ENCODE peak calls at places on chromosomes 1 and 21, in four cellular contexts. M is PC-9, Y is brain microvascular endothelial cell, Q is IMR-90. H is an unnamed sample.

GRCh38 chr1:33224166-33224707 is 32.1 kb upstream of the ZNF362 start:
- DNase-seq in M (no peak), Y (no peak), Q (no peak), H (no peak)

GRCh38 chr1:235657747-235658526 is 8.4 kb upstream of the GNG4 start:
- DNase-seq in M (no peak), Q (no peak), Y (no peak), H (no peak)

GRCh38 chr1:23103001-23103879 is 65.4 kb downstream of the LUZP1 start:
- DNase-seq in M (no peak), Q (peak), Y (peak), H (no peak)

GRCh38 chr1:219264557-219264956 is 90.9 kb downstream of the LYPLAL1 start:
- DNase-seq in Y (no peak), Q (no peak), M (no peak), H (no peak)

GRCh38 chr1:201914456-201915235 is 25.9 kb downstream of the SHISA4 start:
- DNase-seq in Y (no peak), Q (peak), M (no peak), H (no peak)

GRCh38 chr1:226640737-226641136 is 92.2 kb downstream of the STUM start:
- DNase-seq in M (no peak), Q (no peak), Y (no peak), H (no peak)

GRCh38 chr21:43196789-43197188 is 28.0 kb downstream of the CRYAA start:
- DNase-seq in Y (no peak), Q (no peak), M (peak), H (peak)

GRCh38 chr1:178467837-178468236 is 28.9 kb downstream of the CLEC20A start:
- DNase-seq in M (no peak), Y (no peak), Q (no peak), H (no peak)

GRCh38 chr1:76075188-76075489 is 593 bp downstream of the ST6GALNAC3 start:
- DNase-seq in Q (no peak), Y (no peak), M (no peak), H (no peak)

GRCh38 chr21:32524010-32524719 is 61.2 kb downstream of the TCP10L start:
- DNase-seq in Q (peak), Y (peak), M (peak), H (no peak)

GRCh38 chr1:202852163-202852904 is 36.6 kb downstream of the RABIF start:
- DNase-seq in Y (peak), Q (peak), M (peak), H (no peak)

GRCh38 chr1:209641216-209642181 is 10.7 kb downstream of the LAMB3 start:
- DNase-seq in Y (no peak), M (no peak), Q (no peak), H (no peak)

GRCh38 chr21:31260790-31261189 is 83.3 kb downstream of the TIAM1 start:
- DNase-seq in Y (no peak), M (no peak), Q (peak), H (no peak)

GRCh38 chr1:229753764-229754553 is 127.9 kb downstream of the URB2 start:
- DNase-seq in Q (no peak), M (no peak), Y (no peak), H (no peak)

GRCh38 chr1:160097911-160098851 is at the start of gene IGSF8:
- DNase-seq in M (peak), Q (peak), Y (peak), H (peak)

GRCh38 chr1:94799201-94799600 is 21.0 kb upstream of the SLC44A3 start:
- DNase-seq in Y (no peak), Q (peak), M (no peak), H (no peak)

GRCh38 chr21:44261191-44261631 is 486 bp downstream of the DNMT3L start:
- DNase-seq in Q (no peak), Y (no peak), M (no peak), H (no peak)

GRCh38 chr21:27363719-27364479 is 397.0 kb upstream of the ADAMTS5 start:
- DNase-seq in Q (peak), Y (no peak), M (no peak), H (no peak)

GRCh38 chr1:61330571-61330970 is 248.2 kb downstream of the NFIA start:
- DNase-seq in Y (no peak), M (no peak), Q (no peak), H (no peak)

GRCh38 chr1:230807551-230808267 is 60.5 kb downstream of the CAPN9 start:
- DNase-seq in M (no peak), Y (no peak), Q (no peak), H (no peak)

GRCh38 chr1:230930986-230931385 is 47.7 kb downstream of the TTC13 start:
- DNase-seq in Y (no peak), Q (no peak), M (no peak), H (no peak)

GRCh38 chr1:93427656-93428055 is 20.3 kb upstream of the FNBP1L start:
- DNase-seq in M (no peak), Y (no peak), Q (no peak), H (no peak)

GRCh38 chr1:115257596-115257995 is 80.5 kb downstream of the NGF start:
- DNase-seq in M (no peak), Q (no peak), Y (no peak), H (no peak)

GRCh38 chr1:197321821-197322220 is 53.8 kb downstream of the CRB1 start:
- DNase-seq in Y (no peak), Q (no peak), M (no peak), H (no peak)

GRCh38 chr1:24928631-24929090 is 1.4 kb downstream of the RUNX3 start:
- DNase-seq in Y (no peak), Q (no peak), M (no peak), H (no peak)

GRCh38 chr1:88519156-88519555 is 164.9 kb upstream of the PKN2 start:
- DNase-seq in Q (peak), M (no peak), Y (no peak), H (no peak)

GRCh38 chr21:35503646-35504045 is 454.5 kb upstream of the RUNX1 start:
- DNase-seq in M (no peak), Y (no peak), Q (peak), H (no peak)

GRCh38 chr1:112322983-112323678 is 72.9 kb upstream of the CTTNBP2NL start:
- DNase-seq in M (no peak), Y (no peak), Q (no peak), H (no peak)

GRCh38 chr1:115274467-115274866 is 63.6 kb downstream of the NGF start:
- DNase-seq in Y (no peak), M (no peak), Q (no peak), H (no peak)

GRCh38 chr1:36962991-36963390 is 71.3 kb downstream of the GRIK3 start:
- DNase-seq in M (no peak), Q (no peak), Y (no peak), H (no peak)

GRCh38 chr1:212285685-212286436 is 651 bp downstream of the PPP2R5A start:
- DNase-seq in Y (peak), Q (peak), M (peak), H (peak)

GRCh38 chr1:184407816-184408510 is 21.1 kb downstream of the C1orf21 start:
- DNase-seq in Q (peak), M (no peak), Y (no peak), H (no peak)

GRCh38 chr1:184608581-184608980 is 146.1 kb downstream of the EDEM3 start:
- DNase-seq in M (no peak), Y (no peak), Q (no peak), H (no peak)

DNA sequence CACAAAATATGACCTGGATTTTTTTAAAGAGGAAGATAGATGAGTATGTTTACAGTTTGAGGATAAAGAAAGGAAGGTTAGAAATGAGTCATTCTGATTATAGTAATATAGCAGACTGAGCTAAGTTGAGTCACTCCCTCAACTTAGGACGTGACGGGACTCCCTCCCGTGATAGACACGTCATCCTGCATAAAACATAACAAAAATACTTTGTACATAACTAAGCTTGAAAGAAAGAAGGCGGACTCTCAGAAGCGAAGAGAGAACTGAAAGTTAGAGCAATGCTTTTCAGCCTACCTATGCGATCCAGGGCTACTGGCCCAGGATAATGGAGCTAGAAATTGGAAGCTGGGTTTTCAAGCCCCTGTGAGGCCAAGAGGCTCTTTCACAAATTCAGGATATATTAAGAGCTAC is 53.0 kb upstream of the DESI2 start:
- DNase-seq in M (peak), Y (peak), Q (peak), H (no peak)
- H3K4me3 ChIP-seq in M (peak), Y (peak), Q (peak), H (no peak)

DNA sequence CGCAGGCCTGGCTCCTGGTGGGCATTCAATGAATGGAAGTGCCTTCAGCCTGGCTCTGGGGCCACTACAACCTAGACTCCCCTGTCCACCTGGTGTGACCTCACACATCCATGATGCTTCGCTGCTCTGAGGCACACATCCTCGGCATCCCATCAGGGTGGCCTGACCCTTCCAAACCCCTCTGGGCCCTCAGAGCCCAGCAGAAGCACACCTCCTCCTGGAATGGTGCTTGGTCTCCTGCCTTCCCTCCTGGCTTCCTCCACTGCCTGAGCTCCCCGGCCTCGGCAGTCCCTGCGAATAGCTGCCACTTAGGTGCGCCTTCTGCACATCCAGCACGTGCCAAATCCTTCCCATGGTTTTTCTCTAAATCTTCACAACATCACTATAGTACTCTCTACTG is 133.8 kb downstream of the GLIS1 start:
- DNase-seq in M (no peak), Q (no peak), Y (no peak), H (no peak)
- TF ChIP-seq CTCF in M (no peak), Q (no peak), Y (no peak), H (no peak)

GRCh38 chr1:11013160-11013531 is 692 bp downstream of the TARDBP start:
- DNase-seq in Y (peak), Q (peak), M (no peak), H (peak)
- H3K4me3 ChIP-seq in Y (peak), Q (peak), M (peak), H (peak)

DNA sequence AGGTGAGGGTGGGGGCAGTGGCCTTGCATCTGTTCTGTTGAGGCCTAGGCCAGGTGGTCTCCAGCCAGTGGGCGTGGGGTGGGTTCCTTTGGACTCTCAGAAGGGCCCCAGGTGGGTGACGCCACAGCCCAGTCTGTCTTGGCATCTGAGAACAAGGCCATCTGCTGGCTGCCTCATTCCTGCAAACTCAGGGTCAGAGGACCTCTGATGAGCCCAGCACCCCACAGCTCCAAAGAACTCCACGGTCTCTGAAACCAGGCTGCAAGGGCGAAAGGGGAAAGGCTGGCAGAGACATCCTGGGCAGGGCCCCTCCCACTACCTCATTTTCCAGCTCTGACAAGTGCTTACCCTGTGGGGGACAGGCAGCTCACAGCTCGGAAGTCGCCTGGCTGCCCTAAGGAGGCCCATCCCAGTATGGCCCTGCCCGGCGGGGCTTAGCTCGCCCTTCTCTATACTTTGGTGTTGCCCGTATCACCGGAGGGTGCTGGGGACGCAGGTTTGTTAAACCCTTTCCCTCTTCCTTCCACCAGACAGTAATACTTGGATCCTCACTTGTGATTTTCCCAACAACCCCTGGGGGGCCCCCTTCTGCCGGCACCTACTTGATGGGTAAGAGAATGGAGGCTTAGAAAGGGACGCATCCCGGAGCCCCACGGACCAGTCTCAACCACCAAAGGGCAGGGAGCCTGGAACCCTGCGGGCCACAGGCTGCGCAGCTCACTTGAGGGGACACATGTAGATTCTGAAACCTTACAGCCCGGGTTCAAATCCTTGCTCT is 10.9 kb upstream of the EDN2 start:
- DNase-seq in M (peak), Y (no peak), Q (peak), H (no peak)
- TF ChIP-seq CTCF in M (peak), Y (peak), Q (peak), H (no peak)

GRCh38 chr21:14435423-14435822 is 52.5 kb upstream of the HSPA13 start:
- DNase-seq in Q (no peak), Y (no peak), M (no peak), H (no peak)
- H3K4me3 ChIP-seq in Q (no peak), Y (no peak), M (no peak), H (no peak)

GRCh38 chr1:109397451-109398342 is at the start of gene SORT1:
- DNase-seq in M (peak), Y (peak), Q (peak), H (peak)
- TF ChIP-seq CTCF in M (peak), Y (no peak), Q (no peak), H (no peak)

GRCh38 chr1:89844860-89845259 is 24.0 kb downstream of the LRRC8D start:
- DNase-seq in Q (no peak), M (no peak), Y (no peak), H (no peak)
- H3K4me3 ChIP-seq in Q (no peak), M (peak), Y (no peak), H (no peak)

GRCh38 chr1:58290685-58291372 is 255.7 kb downstream of the OMA1 start:
- DNase-seq in M (peak), Y (peak), Q (peak), H (peak)
- TF ChIP-seq CTCF in M (no peak), Y (no peak), Q (no peak), H (no peak)

DNA sequence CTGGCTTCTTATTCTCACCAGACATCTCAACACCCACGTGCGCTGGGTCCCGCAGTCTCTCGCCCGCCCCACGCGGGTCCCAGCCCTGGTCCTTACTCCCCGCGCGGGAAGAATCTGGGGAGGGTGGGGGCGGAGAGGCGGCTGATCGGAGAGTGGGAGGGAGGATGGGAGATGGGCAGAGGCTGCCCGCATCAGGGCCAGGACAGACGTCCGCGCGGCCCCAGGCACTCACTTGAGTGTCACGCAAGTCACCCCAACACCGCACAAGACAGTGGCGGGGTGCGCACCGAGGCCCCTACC is 6.1 kb upstream of the SIM2 start:
- DNase-seq in Q (no peak), Y (no peak), M (no peak), H (no peak)
- H3K4me3 ChIP-seq in Q (no peak), Y (no peak), M (no peak), H (no peak)

H was measured in LNCaP clone FGC.